ENCODE peak calls at places on chromosomes 12 and 14, in six cellular contexts. B, T, Q, D, V and I are unnamed samples.

GRCh38 chr12:15350643-15351042 is 28.3 kb downstream of the PTPRO start:
- DNase-seq in B (no peak), T (no peak), Q (no peak), D (no peak), V (no peak), I (no peak)

GRCh38 chr12:47705571-47706425 is at the start of gene RPAP3:
- DNase-seq in B (peak), T (peak), Q (peak), D (peak), V (peak), I (peak)

GRCh38 chr12:108106599-108106998 is 22.5 kb upstream of the WSCD2 start:
- DNase-seq in B (no peak), T (no peak), Q (no peak), D (no peak), V (no peak), I (no peak)

GRCh38 chr14:77103475-77103874 is 5.4 kb downstream of the CIPC start:
- DNase-seq in B (no peak), T (no peak), Q (no peak), D (no peak), V (no peak), I (no peak)

GRCh38 chr12:6843118-6843902 is 2.6 kb downstream of the GNB3 start:
- DNase-seq in B (no peak), T (no peak), Q (peak), D (no peak), V (no peak), I (peak)

GRCh38 chr14:100898935-100899840 is 4.3 kb downstream of the RTL1 start:
- DNase-seq in B (no peak), T (no peak), Q (no peak), D (no peak), V (no peak), I (no peak)

GRCh38 chr12:91866566-91866965 is 279.1 kb downstream of the BTG1 start:
- DNase-seq in B (no peak), T (no peak), Q (no peak), D (no peak), V (no peak), I (no peak)

GRCh38 chr12:101501410-101502045 is 26.4 kb downstream of the SPIC start:
- DNase-seq in B (no peak), T (no peak), Q (peak), D (no peak), V (no peak), I (no peak)

GRCh38 chr12:108884116-108885012 is 4.5 kb downstream of the DAO start:
- DNase-seq in B (peak), T (peak), Q (peak), D (peak), V (peak), I (peak)

GRCh38 chr14:106652494-106652893 is 1126.1 kb downstream of the TMEM121 start:
- DNase-seq in B (no peak), T (no peak), Q (no peak), D (no peak), V (no peak), I (no peak)

GRCh38 chr14:99598774-99599173 is 5.2 kb downstream of the CCDC85C start:
- DNase-seq in B (no peak), T (no peak), Q (no peak), D (no peak), V (no peak), I (no peak)

GRCh38 chr12:104605685-104606084 is 148.9 kb downstream of the CHST11 start:
- DNase-seq in B (no peak), T (no peak), Q (no peak), D (no peak), V (no peak), I (no peak)

GRCh38 chr12:53499261-53500118 is at the start of gene MAP3K12:
- DNase-seq in B (peak), T (peak), Q (peak), D (peak), V (peak), I (peak)

GRCh38 chr12:117674763-117675162 is 294.0 kb downstream of the KSR2 start:
- DNase-seq in B (no peak), T (no peak), Q (no peak), D (no peak), V (no peak), I (no peak)

GRCh38 chr12:40058721-40059190 is 47.1 kb downstream of the SLC2A13 start:
- DNase-seq in B (no peak), T (no peak), Q (no peak), D (no peak), V (no peak), I (no peak)

GRCh38 chr12:9754097-9754964 is 6.4 kb downstream of the CD69 start:
- DNase-seq in B (no peak), T (no peak), Q (no peak), D (no peak), V (no peak), I (no peak)

GRCh38 chr12:93080994-93081809 is 152.1 kb upstream of the EEA1 start:
- DNase-seq in B (no peak), T (no peak), Q (no peak), D (no peak), V (no peak), I (no peak)

GRCh38 chr12:92899388-92900001 is 29.6 kb downstream of the EEA1 start:
- DNase-seq in B (no peak), T (peak), Q (no peak), D (no peak), V (no peak), I (no peak)

GRCh38 chr12:13455765-13456164 is 259.2 kb downstream of the EMP1 start:
- DNase-seq in B (no peak), T (no peak), Q (no peak), D (no peak), V (no peak), I (no peak)